ENCODE peak calls at places on chromosomes 12 and 14, in seven cellular contexts. S is AG09309; U is left ventricle myocardium inferior; D is CD8-positive, alpha-beta memory T cell; Q is iris pigment epithelial cell; Z is germinal center; V is anterior cingulate cortex. P is an unnamed sample.

GRCh38 chr12:30154996-30155730 is 371.4 kb upstream of the TMTC1 start:
- DNase-seq in S (no peak), U (no peak), D (no peak), Q (peak), Z (no peak), V (no peak), P (no peak)

GRCh38 chr14:39956372-39956771 is 524.1 kb upstream of the FBXO33 start:
- DNase-seq in S (no peak), U (no peak), D (no peak), Q (no peak), Z (no peak), V (no peak), P (no peak)

GRCh38 chr14:102917469-102918211 is 4.8 kb upstream of the AMN start:
- DNase-seq in S (no peak), U (peak), D (peak), Q (peak), Z (peak), V (no peak), P (no peak)

GRCh38 chr14:49863483-49864262 is 11.1 kb upstream of the NEMF start:
- DNase-seq in S (no peak), U (no peak), D (no peak), Q (no peak), Z (no peak), V (no peak), P (no peak)

GRCh38 chr12:122855985-122856831 is 21.0 kb downstream of the HIP1R start:
- DNase-seq in S (no peak), U (no peak), D (no peak), Q (no peak), Z (no peak), V (no peak), P (no peak)

GRCh38 chr14:29789475-29789874 is 138.2 kb downstream of the PRKD1 start:
- DNase-seq in S (no peak), U (no peak), D (no peak), Q (no peak), Z (no peak), V (no peak), P (no peak)

GRCh38 chr12:49803693-49804450 is 24.3 kb downstream of the NCKAP5L start:
- DNase-seq in S (no peak), U (no peak), D (no peak), Q (no peak), Z (no peak), V (no peak), P (no peak)

GRCh38 chr14:65422093-65422834 is 9.7 kb downstream of the FUT8 start:
- DNase-seq in S (no peak), U (no peak), D (no peak), Q (no peak), Z (no peak), V (no peak), P (no peak)

GRCh38 chr12:114638790-114639435 is 45.1 kb downstream of the TBX3 start:
- DNase-seq in S (no peak), U (no peak), D (no peak), Q (no peak), Z (no peak), V (no peak), P (no peak)

GRCh38 chr14:52850520-52850919 is 59.1 kb upstream of the GNPNAT1 start:
- DNase-seq in S (no peak), U (no peak), D (no peak), Q (no peak), Z (no peak), V (no peak), P (no peak)

GRCh38 chr12:13307143-13307831 is 110.8 kb downstream of the EMP1 start:
- DNase-seq in S (no peak), U (no peak), D (no peak), Q (no peak), Z (no peak), V (no peak), P (no peak)

GRCh38 chr12:70948236-70948975 is 27.9 kb upstream of the PTPRR start:
- DNase-seq in S (no peak), U (no peak), D (no peak), Q (no peak), Z (no peak), V (no peak), P (no peak)

GRCh38 chr12:131862084-131862441 is 32.4 kb upstream of the ULK1 start:
- DNase-seq in S (no peak), U (no peak), D (no peak), Q (no peak), Z (no peak), V (no peak), P (no peak)

GRCh38 chr14:105087308-105087962 is 22.2 kb upstream of the GPR132 start:
- DNase-seq in S (no peak), U (peak), D (no peak), Q (peak), Z (no peak), V (no peak), P (no peak)

GRCh38 chr14:89911018-89911919 is 43.3 kb downstream of the EFCAB11 start:
- DNase-seq in S (peak), U (no peak), D (no peak), Q (peak), Z (no peak), V (peak), P (no peak)

GRCh38 chr12:80420075-80420474 is 24.0 kb upstream of the PTPRQ start:
- DNase-seq in S (no peak), U (no peak), D (no peak), Q (no peak), Z (no peak), V (no peak), P (no peak)

GRCh38 chr12:95336387-95337067 is 118.9 kb downstream of the VEZT start:
- DNase-seq in S (peak), U (peak), D (no peak), Q (peak), Z (peak), V (peak), P (peak)

GRCh38 chr12:6458281-6459003 is 6.6 kb downstream of the TAPBPL start:
- DNase-seq in S (no peak), U (no peak), D (no peak), Q (no peak), Z (no peak), V (no peak), P (no peak)

GRCh38 chr14:56812364-56813103 is 2.3 kb upstream of the OTX2 start:
- DNase-seq in S (no peak), U (no peak), D (no peak), Q (no peak), Z (no peak), V (no peak), P (no peak)

GRCh38 chr14:94128216-94128839 is 1.1 kb downstream of the IFI27L2 start:
- DNase-seq in S (no peak), U (no peak), D (no peak), Q (no peak), Z (no peak), V (no peak), P (no peak)

GRCh38 chr14:54348923-54349615 is 47.7 kb upstream of the CDKN3 start:
- DNase-seq in S (no peak), U (peak), D (no peak), Q (peak), Z (no peak), V (no peak), P (no peak)

GRCh38 chr14:77107228-77107627 is 9.2 kb downstream of the CIPC start:
- DNase-seq in S (no peak), U (peak), D (no peak), Q (peak), Z (no peak), V (no peak), P (peak)

GRCh38 chr14:96400495-96400894 is 8.6 kb downstream of the AK7 start:
- DNase-seq in S (no peak), U (no peak), D (no peak), Q (no peak), Z (no peak), V (no peak), P (peak)

GRCh38 chr12:122403831-122404230 is 18.6 kb downstream of the CLIP1 start:
- DNase-seq in S (no peak), U (no peak), D (no peak), Q (no peak), Z (peak), V (no peak), P (no peak)

GRCh38 chr12:34602213-34602940 is 580.1 kb downstream of the ALG10 start:
- DNase-seq in S (no peak), U (no peak), D (no peak), Q (no peak), Z (no peak), V (no peak), P (no peak)

GRCh38 chr12:3604750-3605638 is 114.0 kb downstream of the PRMT8 start:
- DNase-seq in S (no peak), U (peak), D (no peak), Q (peak), Z (no peak), V (peak), P (no peak)

GRCh38 chr12:1594045-1594294 is 411 bp downstream of the FBXL14 start:
- DNase-seq in S (no peak), U (peak), D (no peak), Q (peak), Z (no peak), V (no peak), P (peak)

GRCh38 chr14:63517354-63517753 is 25.8 kb downstream of the PPP2R5E start:
- DNase-seq in S (no peak), U (no peak), D (no peak), Q (peak), Z (no peak), V (no peak), P (no peak)

GRCh38 chr14:67623114-67623513 is 3.4 kb downstream of the ARG2 start:
- DNase-seq in S (no peak), U (no peak), D (no peak), Q (peak), Z (no peak), V (no peak), P (no peak)

GRCh38 chr12:82880442-82880901 is 193.8 kb downstream of the TMTC2 start:
- DNase-seq in S (no peak), U (no peak), D (no peak), Q (peak), Z (no peak), V (no peak), P (no peak)